ENCODE peak calls at places on chromosomes 4 and X, in ten cellular contexts. G, C, A, M, E, L, Z, N, Q and F are unnamed samples.

GRCh38 chrX:133188631-133189030 is 29.5 kb downstream of the TFDP3 start:
- DNase-seq in G (no peak), C (no peak), A (no peak), M (no peak), E (no peak), L (no peak), Z (no peak), N (no peak), Q (no peak), F (no peak)

GRCh38 chr4:101795704-101796103 is 5.2 kb downstream of the BANK1 start:
- DNase-seq in G (no peak), C (no peak), A (no peak), M (no peak), E (no peak), L (no peak), Z (peak), N (no peak), Q (no peak), F (no peak)

GRCh38 chr4:185039508-185040273 is 21.4 kb downstream of the HELT start:
- DNase-seq in G (no peak), C (peak), A (peak), M (peak), E (peak), L (peak), Z (peak), N (peak), Q (peak), F (peak)

GRCh38 chr4:185718578-185719492 is 93.2 kb downstream of the SORBS2 start:
- DNase-seq in G (no peak), C (no peak), A (no peak), M (no peak), E (no peak), L (no peak), Z (no peak), N (no peak), Q (no peak), F (no peak)

GRCh38 chrX:48514126-48514806 is 5.5 kb downstream of the PORCN start:
- DNase-seq in G (no peak), C (no peak), A (no peak), M (no peak), E (no peak), L (no peak), Z (no peak), N (no peak), Q (no peak), F (no peak)

GRCh38 chr4:110412354-110412753 is 63.6 kb upstream of the ENPEP start:
- DNase-seq in G (no peak), C (no peak), A (no peak), M (no peak), E (no peak), L (no peak), Z (no peak), N (no peak), Q (no peak), F (no peak)

GRCh38 chr4:16665942-16666586 is 232.4 kb downstream of the LDB2 start:
- DNase-seq in G (no peak), C (no peak), A (no peak), M (no peak), E (no peak), L (no peak), Z (no peak), N (no peak), Q (no peak), F (no peak)

GRCh38 chrX:70720721-70721120 is 187.8 kb downstream of the TEX11 start:
- DNase-seq in G (no peak), C (no peak), A (no peak), M (no peak), E (no peak), L (no peak), Z (peak), N (no peak), Q (peak), F (no peak)

GRCh38 chr4:3484057-3484973 is 21.2 kb downstream of the DOK7 start:
- DNase-seq in G (no peak), C (peak), A (no peak), M (peak), E (no peak), L (no peak), Z (peak), N (no peak), Q (peak), F (no peak)

GRCh38 chrX:132636080-132636479 is 147.2 kb upstream of the MBNL3 start:
- DNase-seq in G (no peak), C (no peak), A (no peak), M (no peak), E (peak), L (no peak), Z (no peak), N (no peak), Q (no peak), F (no peak)

GRCh38 chrX:43467608-43468234 is 188.4 kb upstream of the MAOA start:
- DNase-seq in G (peak), C (no peak), A (no peak), M (no peak), E (no peak), L (no peak), Z (peak), N (no peak), Q (no peak), F (no peak)
- TF ChIP-seq CTCF in G (no peak), C (no peak), A (no peak), M (no peak), E (no peak), L (no peak), Z (peak), N (no peak), Q (no peak), F (no peak)

GRCh38 chr4:43843501-43843900 is 605.1 kb downstream of the KCTD8 start:
- DNase-seq in G (no peak), C (no peak), A (no peak), M (peak), E (peak), L (no peak), Z (peak), N (no peak), Q (no peak), F (no peak)
- TF ChIP-seq CTCF in G (no peak), C (no peak), A (no peak), M (peak), E (peak), L (no peak), Z (peak), N (no peak), Q (no peak), F (no peak)

GRCh38 chrX:131063613-131064012 is 5.5 kb downstream of the ARHGAP36 start:
- DNase-seq in G (no peak), C (no peak), A (no peak), M (no peak), E (no peak), L (peak), Z (no peak), N (no peak), Q (no peak), F (no peak)
- TF ChIP-seq CTCF in G (no peak), C (no peak), A (no peak), M (peak), E (no peak), L (peak), Z (peak), N (no peak), Q (no peak), F (no peak)

GRCh38 chr4:23934223-23934622 is 44.4 kb upstream of the PPARGC1A start:
- DNase-seq in G (peak), C (no peak), A (no peak), M (no peak), E (no peak), L (no peak), Z (no peak), N (no peak), Q (peak), F (no peak)
- TF ChIP-seq CTCF in G (no peak), C (no peak), A (no peak), M (no peak), E (no peak), L (no peak), Z (no peak), N (no peak), Q (no peak), F (no peak)

GRCh38 chrX:45749375-45749774 is 548.7 kb upstream of the DIPK2B start:
- DNase-seq in G (no peak), C (no peak), A (no peak), M (no peak), E (peak), L (no peak), Z (no peak), N (no peak), Q (no peak), F (no peak)
- TF ChIP-seq CTCF in G (no peak), C (no peak), A (no peak), M (no peak), E (peak), L (peak), Z (peak), N (peak), Q (peak), F (peak)

GRCh38 chrX:13780868-13781427 is 35.9 kb downstream of the GPM6B start:
- DNase-seq in G (no peak), C (no peak), A (no peak), M (no peak), E (no peak), L (no peak), Z (no peak), N (no peak), Q (no peak), F (no peak)

GRCh38 chrX:13774696-13775095 is 40.1 kb downstream of the OFD1 start:
- DNase-seq in G (no peak), C (no peak), A (no peak), M (no peak), E (peak), L (no peak), Z (peak), N (no peak), Q (no peak), F (no peak)

GRCh38 chrX:13775837-13776236 is 41.1 kb downstream of the GPM6B start:
- DNase-seq in G (no peak), C (no peak), A (no peak), M (no peak), E (no peak), L (no peak), Z (no peak), N (no peak), Q (no peak), F (no peak)

GRCh38 chrX:13776387-13776786 is 40.5 kb downstream of the GPM6B start:
- DNase-seq in G (no peak), C (no peak), A (no peak), M (no peak), E (no peak), L (no peak), Z (no peak), N (no peak), Q (no peak), F (no peak)

DNA sequence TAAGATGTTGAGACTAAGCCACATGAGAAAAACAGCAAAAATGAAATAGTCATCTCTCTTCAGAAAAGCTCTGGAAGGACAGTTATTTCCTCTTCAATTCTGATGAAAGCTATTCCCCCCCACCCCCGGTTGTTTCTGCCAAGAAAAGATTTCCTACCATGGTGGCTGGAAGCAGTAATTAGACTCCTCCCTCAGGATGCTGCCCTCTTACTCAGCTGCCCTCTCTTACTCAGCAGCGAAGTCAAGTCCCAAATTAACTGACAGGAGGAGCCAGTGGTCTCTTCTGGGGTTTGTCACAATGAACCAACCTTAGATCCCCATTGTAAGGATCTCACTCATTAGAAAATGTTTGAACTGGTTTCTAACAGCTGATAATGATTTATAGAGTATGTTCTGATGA is 38.0 kb downstream of the GPM6B start:
- DNase-seq in G (no peak), C (no peak), A (no peak), M (no peak), E (peak), L (no peak), Z (peak), N (no peak), Q (no peak), F (no peak)
- TF ChIP-seq CTCF in G (no peak), C (no peak), A (no peak), M (no peak), E (no peak), L (no peak), Z (no peak), N (no peak), Q (no peak), F (no peak)

GRCh38 chr4:76036855-76037254 is 985 bp upstream of the CXCL11 start:
- DNase-seq in G (no peak), C (no peak), A (no peak), M (no peak), E (no peak), L (no peak), Z (no peak), N (no peak), Q (no peak), F (no peak)
- TF ChIP-seq CTCF in G (no peak), C (no peak), A (no peak), M (no peak), E (no peak), L (no peak), Z (no peak), N (no peak), Q (no peak), F (no peak)

GRCh38 chr4:11611868-11612267 is 183.2 kb upstream of the HS3ST1 start:
- DNase-seq in G (no peak), C (no peak), A (no peak), M (no peak), E (no peak), L (no peak), Z (no peak), N (no peak), Q (peak), F (no peak)
- TF ChIP-seq CTCF in G (no peak), C (no peak), A (no peak), M (no peak), E (no peak), L (no peak), Z (no peak), N (no peak), Q (no peak), F (no peak)